ENCODE peak calls at places on chromosomes 3 and 15, in seven cellular contexts. Y is GM23248, Z is OCI-LY7, S is sigmoid colon, I is IMR-90, U is adipocyte, N is HepG2. V is an unnamed sample. For H3K9me3 and H3K4me1, the result is how much of the 10 kb centered on the place peaks cover.

GRCh38 chr3:29176501-29176900 is 104.4 kb upstream of the RBMS3 start:
- DNase-seq in Y (no peak), Z (no peak), S (no peak), I (no peak), U (no peak), N (no peak), V (no peak)

GRCh38 chr3:126256256-126256655 is 75.9 kb upstream of the ALDH1L1 start:
- DNase-seq in Y (peak), Z (no peak), S (no peak), I (peak), U (no peak), N (no peak), V (no peak)

GRCh38 chr15:82312611-82313349 is 36.5 kb downstream of the GOLGA6L10 start:
- DNase-seq in Y (peak), Z (no peak), S (peak), I (peak), U (peak), N (no peak), V (no peak)

GRCh38 chr15:78075490-78076230 is 1.9 kb downstream of the TBC1D2B start:
- DNase-seq in Y (peak), Z (no peak), S (peak), I (peak), U (peak), N (peak), V (peak)

GRCh38 chr3:64291956-64292355 is 66.7 kb upstream of the PRICKLE2 start:
- DNase-seq in Y (peak), Z (no peak), S (peak), I (peak), U (peak), N (no peak), V (no peak)

GRCh38 chr3:4670352-4670751 is 177.2 kb downstream of the ITPR1 start:
- DNase-seq in Y (peak), Z (peak), S (no peak), I (no peak), U (no peak), N (peak), V (no peak)

GRCh38 chr3:172717493-172718088 is 6.7 kb upstream of the NCEH1 start:
- DNase-seq in Y (peak), Z (peak), S (no peak), I (no peak), U (no peak), N (peak), V (no peak)

GRCh38 chr3:24485511-24485910 is 9.1 kb downstream of the THRB start:
- DNase-seq in Y (peak), Z (no peak), S (no peak), I (no peak), U (no peak), N (no peak), V (no peak)

GRCh38 chr15:50067254-50067653 is 51.8 kb downstream of the ATP8B4 start:
- DNase-seq in Y (no peak), Z (no peak), S (no peak), I (no peak), U (no peak), N (no peak), V (no peak)

GRCh38 chr3:107829185-107829584 is 261.6 kb downstream of the CD47 start:
- DNase-seq in Y (no peak), Z (no peak), S (no peak), I (no peak), U (no peak), N (no peak), V (no peak)
- H3K9me3 ChIP-seq in Y (under half), Z (under half), S (under half), I (under half), U (under half), N (under half), V (under half)

GRCh38 chr3:45616158-45616557 is 21.6 kb downstream of the LIMD1 start:
- DNase-seq in Y (no peak), Z (no peak), S (no peak), I (no peak), U (no peak), N (no peak), V (no peak)
- H3K4me1 ChIP-seq in Y (under half), Z (under half), S (under half), I (under half), U (under half), N (half or more), V (under half)

GRCh38 chr3:147395975-147396708 is 10.2 kb downstream of the ZIC4 start:
- DNase-seq in Y (no peak), Z (no peak), S (no peak), I (no peak), U (no peak), N (no peak), V (no peak)

GRCh38 chr3:147398841-147399534 is 7.4 kb downstream of the ZIC4 start:
- DNase-seq in Y (no peak), Z (no peak), S (no peak), I (no peak), U (no peak), N (no peak), V (no peak)

GRCh38 chr3:147397155-147397888 is 9.0 kb downstream of the ZIC4 start:
- DNase-seq in Y (no peak), Z (no peak), S (no peak), I (no peak), U (no peak), N (no peak), V (no peak)

GRCh38 chr3:147397911-147398809 is 8.2 kb downstream of the ZIC4 start:
- DNase-seq in Y (no peak), Z (no peak), S (no peak), I (no peak), U (no peak), N (no peak), V (no peak)

DNA sequence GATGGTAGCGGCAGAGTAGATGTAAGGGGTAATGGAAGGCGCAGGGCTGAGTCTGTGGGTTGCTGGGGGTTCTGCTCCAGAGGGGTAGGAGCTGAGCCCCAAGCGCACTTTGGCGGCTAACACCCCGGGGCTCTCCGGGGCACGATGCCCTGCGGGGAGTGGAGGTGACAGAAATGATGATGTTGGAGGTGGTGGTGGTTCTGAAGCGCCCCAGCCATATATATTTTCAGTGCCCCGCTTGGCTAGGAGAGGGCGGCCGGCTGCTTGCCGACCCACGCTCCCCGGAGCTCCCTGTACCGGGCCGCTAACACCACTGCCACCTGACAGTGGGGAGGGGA is 9.7 kb downstream of the ZIC4 start:
- DNase-seq in Y (no peak), Z (no peak), S (no peak), I (no peak), U (no peak), N (no peak), V (no peak)
- H3K9me3 ChIP-seq in Y (under half), Z (under half), S (under half), I (under half), U (under half), N (under half), V (under half)

GRCh38 chr15:59251001-59251845 is 44.6 kb downstream of the LDHAL6B start:
- DNase-seq in Y (no peak), Z (peak), S (no peak), I (no peak), U (no peak), N (no peak), V (no peak)

GRCh38 chr15:59252137-59252536 is 45.5 kb downstream of the LDHAL6B start:
- DNase-seq in Y (no peak), Z (no peak), S (no peak), I (no peak), U (no peak), N (no peak), V (no peak)

GRCh38 chr15:59249816-59250215 is 43.2 kb downstream of the LDHAL6B start:
- DNase-seq in Y (no peak), Z (no peak), S (no peak), I (no peak), U (no peak), N (no peak), V (no peak)

GRCh38 chr15:59247364-59247763 is 40.7 kb downstream of the LDHAL6B start:
- DNase-seq in Y (peak), Z (peak), S (no peak), I (peak), U (peak), N (peak), V (peak)

DNA sequence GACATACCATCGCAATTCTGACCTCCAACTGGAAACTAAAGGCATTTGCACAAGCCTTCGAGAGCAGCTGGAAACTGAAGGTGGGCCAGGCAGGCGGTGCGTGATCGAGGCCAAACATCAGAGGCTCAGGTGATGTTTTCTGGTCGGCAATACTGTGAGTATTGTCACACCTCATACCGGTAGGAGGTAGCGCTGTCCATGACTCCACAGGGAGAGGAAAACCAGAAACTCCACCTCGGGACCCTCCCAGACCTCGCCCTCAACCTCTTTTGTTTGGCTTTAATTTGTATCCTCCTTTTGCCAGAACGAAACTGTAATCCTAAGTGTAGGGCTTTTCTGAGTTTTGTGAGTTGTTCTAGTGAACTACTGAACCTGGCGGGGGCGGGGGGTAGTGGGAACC is 43.6 kb downstream of the LDHAL6B start:
- DNase-seq in Y (no peak), Z (no peak), S (no peak), I (no peak), U (no peak), N (no peak), V (no peak)
- H3K4me1 ChIP-seq in Y (under half), Z (half or more), S (under half), I (under half), U (under half), N (under half), V (under half)

DNA sequence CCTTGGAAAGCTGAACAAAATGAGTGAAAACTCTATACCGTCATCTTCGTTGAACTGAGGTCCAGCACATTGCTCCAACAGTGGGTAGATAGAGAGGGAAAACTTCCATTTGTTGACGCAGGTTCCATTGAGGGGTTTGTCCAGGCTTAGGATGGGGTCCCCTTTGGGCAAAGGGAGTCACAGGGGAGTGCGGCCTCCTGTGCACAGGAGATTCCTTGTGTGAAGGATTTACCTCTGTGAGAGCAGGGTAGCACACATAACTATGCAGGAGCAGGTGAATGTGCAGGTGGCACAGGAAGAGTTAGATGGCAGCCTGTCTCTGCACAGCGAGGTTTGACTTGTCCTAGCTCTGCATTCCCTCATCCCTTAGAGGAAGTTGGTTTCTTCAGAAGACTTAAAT is 139.3 kb downstream of the SNRPN start:
- DNase-seq in Y (no peak), Z (no peak), S (no peak), I (no peak), U (no peak), N (no peak), V (peak)
- H3K9me3 ChIP-seq in Y (under half), Z (under half), S (half or more), I (under half), U (half or more), N (half or more), V (half or more)

DNA sequence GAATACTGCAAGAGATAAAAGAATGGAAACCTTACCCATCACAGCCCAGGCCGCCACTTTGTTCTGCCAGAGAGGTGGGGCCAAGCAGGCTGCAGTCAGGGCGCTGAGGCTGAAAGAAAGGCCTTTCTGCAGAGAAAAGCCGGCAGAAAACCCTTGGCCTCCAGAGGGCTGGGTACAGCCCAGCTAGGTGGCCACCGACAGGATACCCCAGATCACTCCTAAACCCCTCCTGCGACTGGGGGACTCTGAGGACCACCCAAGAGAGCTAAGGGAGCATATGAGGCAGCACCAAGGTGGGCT is 69.3 kb downstream of the SMAD6 start:
- DNase-seq in Y (no peak), Z (no peak), S (no peak), I (no peak), U (no peak), N (no peak), V (no peak)
- H3K4me1 ChIP-seq in Y (under half), Z (under half), S (under half), I (under half), U (half or more), N (half or more), V (under half)

DNA sequence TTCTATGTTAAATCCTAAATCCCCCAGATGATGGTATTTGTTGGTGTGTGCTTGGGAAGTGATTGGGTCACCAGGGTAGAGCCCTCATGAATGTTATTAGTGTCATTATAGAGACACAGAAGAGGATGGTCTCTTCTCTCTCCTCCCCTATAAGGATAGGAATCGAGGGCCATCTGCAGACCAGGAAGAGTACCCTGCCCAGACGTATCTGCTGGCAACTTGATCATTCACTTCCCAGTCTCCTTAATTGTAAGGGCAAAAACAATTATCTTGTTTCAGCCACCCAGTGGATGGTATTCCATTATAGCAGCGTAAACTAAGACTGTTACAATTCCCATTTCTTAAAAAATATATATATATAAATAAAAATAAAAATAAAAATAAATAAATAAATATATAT is 892.2 kb downstream of the SI start:
- DNase-seq in Y (no peak), Z (no peak), S (no peak), I (no peak), U (no peak), N (no peak), V (no peak)
- H3K9me3 ChIP-seq in Y (under half), Z (under half), S (under half), I (under half), U (under half), N (under half), V (under half)

GRCh38 chr15:39302936-39303335 is 277.9 kb upstream of the THBS1 start:
- DNase-seq in Y (no peak), Z (no peak), S (no peak), I (no peak), U (no peak), N (no peak), V (no peak)
- H3K4me1 ChIP-seq in Y (half or more), Z (under half), S (under half), I (under half), U (under half), N (under half), V (under half)

DNA sequence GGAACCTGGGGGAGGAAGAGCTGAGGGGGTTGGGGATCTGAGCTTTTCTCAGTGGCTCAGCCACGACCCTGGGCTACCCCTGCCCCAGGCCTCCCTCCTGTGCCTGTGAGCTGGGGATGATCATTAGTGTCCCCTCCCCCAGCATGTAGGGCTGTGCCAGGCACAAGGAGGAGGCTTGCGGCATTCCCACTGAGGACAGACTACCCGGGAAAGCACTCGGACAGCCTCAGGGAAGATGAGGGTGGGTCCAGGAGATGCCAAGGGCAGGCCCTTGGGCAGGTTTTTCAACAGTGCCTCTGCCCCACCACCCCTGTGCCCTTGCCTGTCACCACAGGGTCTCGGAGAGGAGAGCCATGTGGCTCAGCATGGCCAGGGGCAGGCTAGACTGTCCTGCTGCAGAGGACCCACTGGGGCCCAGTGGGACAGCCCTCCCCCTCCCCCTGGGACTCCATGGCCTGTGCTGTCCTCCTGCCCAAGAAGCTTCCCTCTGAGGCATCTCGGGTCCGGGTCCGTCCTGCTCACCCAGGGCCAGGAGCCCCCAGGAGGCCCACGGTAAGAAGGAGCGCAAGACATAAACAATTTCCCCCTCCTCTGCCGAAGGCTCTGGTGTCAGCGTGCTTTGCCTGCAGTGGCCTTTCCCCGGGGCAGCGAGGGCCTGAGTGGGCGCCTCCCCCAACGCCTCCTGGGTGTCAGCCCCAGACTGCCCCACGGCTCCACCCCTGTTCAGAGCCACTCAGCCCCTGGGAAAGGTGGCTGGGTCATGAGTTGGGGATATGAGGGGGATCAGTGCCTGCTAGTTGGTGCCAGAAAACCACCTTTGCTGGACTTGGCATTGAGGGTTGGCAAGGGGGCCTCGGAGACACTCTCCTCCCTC is 192.5 kb downstream of the GOLGA6L6 start:
- DNase-seq in Y (no peak), Z (no peak), S (peak), I (no peak), U (no peak), N (no peak), V (peak)
- H3K9me3 ChIP-seq in Y (under half), Z (under half), S (under half), I (half or more), U (under half), N (under half), V (under half)

V was measured in lung.